ENCODE peak calls at places on chromosomes 13 and 19, in six cellular contexts. B is mesendoderm, J is neuronal stem cell, R is IMR-90, V is trophoblast cell, I is H1. X is an unnamed sample.

GRCh38 chr13:111937763-111938375 is 129.1 kb upstream of the SOX1 start:
- DNase-seq in B (no peak), J (no peak), I (peak), V (peak), R (no peak), X (peak)

GRCh38 chr13:37869756-37870488 is at the start of gene TRPC4:
- DNase-seq in B (peak), R (peak), V (peak), I (peak), J (peak), X (peak)

GRCh38 chr19:14117668-14118164 is at the start of gene PRKACA:
- DNase-seq in J (peak), V (peak), I (peak), B (peak), R (peak), X (peak)

GRCh38 chr13:51817717-51818116 is 13.8 kb upstream of the DHRS12 start:
- DNase-seq in I (no peak), J (no peak), B (no peak), R (no peak), V (no peak), X (no peak)

GRCh38 chr13:48738261-48738755 is 84.6 kb downstream of the CYSLTR2 start:
- DNase-seq in B (no peak), R (no peak), I (no peak), J (no peak), V (no peak), X (no peak)

GRCh38 chr13:46377554-46377953 is 9.5 kb downstream of the RUBCNL start:
- DNase-seq in V (no peak), I (no peak), R (no peak), J (no peak), B (no peak), X (no peak)

GRCh38 chr13:78657699-78658629 is 991 bp downstream of the OBI1 start:
- DNase-seq in V (peak), R (peak), I (no peak), B (peak), J (peak), X (peak)

GRCh38 chr13:71115301-71115700 is 751.7 kb downstream of the DACH1 start:
- DNase-seq in V (no peak), R (no peak), I (no peak), J (no peak), B (peak), X (no peak)

GRCh38 chr19:41398603-41399002 is 985 bp downstream of the BCKDHA start:
- DNase-seq in J (no peak), I (no peak), B (no peak), R (no peak), V (no peak), X (no peak)

GRCh38 chr19:10191347-10191746 is 3.4 kb downstream of the DNMT1 start:
- DNase-seq in J (no peak), B (no peak), I (no peak), R (peak), V (no peak), X (no peak)

GRCh38 chr19:4061178-4061682 is 5.5 kb downstream of the ZBTB7A start:
- DNase-seq in R (no peak), I (no peak), J (no peak), V (peak), B (no peak), X (no peak)

GRCh38 chr13:109859216-109859835 is 72.9 kb upstream of the IRS2 start:
- DNase-seq in V (peak), B (no peak), J (no peak), I (no peak), R (no peak), X (no peak)

GRCh38 chr13:67238277-67238859 is 8.2 kb upstream of the PCDH9 start:
- DNase-seq in B (peak), I (no peak), V (peak), R (peak), J (peak), X (peak)

GRCh38 chr13:39910041-39910440 is 254.6 kb downstream of the COG6 start:
- DNase-seq in B (peak), R (no peak), V (peak), I (no peak), J (no peak), X (no peak)

GRCh38 chr13:43111887-43112400 is 88.6 kb downstream of the DNAJC15 start:
- DNase-seq in R (no peak), V (no peak), I (no peak), B (no peak), J (no peak), X (no peak)

GRCh38 chr13:41268764-41269163 is 5.4 kb upstream of the MTRF1 start:
- DNase-seq in I (no peak), J (peak), B (peak), R (peak), V (no peak), X (peak)

GRCh38 chr19:32017341-32017948 is 328.0 kb upstream of the ZNF507 start:
- DNase-seq in R (no peak), V (no peak), J (no peak), B (no peak), I (no peak), X (no peak)

GRCh38 chr19:46441775-46442332 is 13.1 kb upstream of the PNMA8C start:
- DNase-seq in B (no peak), J (no peak), V (no peak), R (no peak), I (no peak), X (no peak)

GRCh38 chr13:39186205-39186880 is 148.1 kb downstream of the NHLRC3 start:
- DNase-seq in I (no peak), B (no peak), J (no peak), V (no peak), R (no peak), X (no peak)

GRCh38 chr19:40803857-40804782 is 5.1 kb downstream of the EGLN2 start:
- DNase-seq in J (no peak), I (no peak), B (peak), V (no peak), R (no peak), X (no peak)

GRCh38 chr19:49862411-49863253 is 4.7 kb downstream of the PNKP start:
- DNase-seq in I (peak), J (no peak), R (no peak), V (no peak), B (peak), X (peak)

GRCh38 chr13:30681489-30682242 is 53.7 kb upstream of the ALOX5AP start:
- DNase-seq in R (peak), V (no peak), J (no peak), I (no peak), B (no peak), X (peak)

GRCh38 chr19:10752913-10753285 is 35.0 kb downstream of the DNM2 start:
- DNase-seq in V (no peak), B (no peak), R (no peak), I (no peak), J (no peak), X (no peak)

GRCh38 chr19:6501740-6502648 is at the start of gene TUBB4A:
- DNase-seq in V (no peak), I (peak), J (no peak), B (no peak), R (no peak), X (no peak)

GRCh38 chr19:29629836-29630534 is 23.9 kb downstream of the POP4 start:
- DNase-seq in V (peak), I (no peak), B (no peak), R (no peak), J (no peak), X (no peak)

GRCh38 chr13:32669030-32669646 is 82.9 kb downstream of the PDS5B start:
- DNase-seq in J (peak), B (peak), V (peak), I (no peak), R (peak), X (peak)

GRCh38 chr19:21023901-21024300 is 3.4 kb downstream of the ZNF430 start:
- DNase-seq in J (no peak), R (peak), I (no peak), B (no peak), V (no peak), X (no peak)

GRCh38 chr13:28585557-28585956 is 73.4 kb upstream of the POMP start:
- DNase-seq in V (peak), R (no peak), I (no peak), B (no peak), J (no peak), X (peak)

GRCh38 chr13:49057176-49057575 is 81.5 kb downstream of the FNDC3A start:
- DNase-seq in B (no peak), V (no peak), I (no peak), R (no peak), J (no peak), X (no peak)

GRCh38 chr19:3497757-3498515 is 2.5 kb downstream of the DOHH start:
- DNase-seq in J (no peak), R (no peak), V (no peak), I (no peak), B (no peak), X (no peak)

GRCh38 chr19:41321600-41322270 is 11.8 kb downstream of the CCDC97 start:
- DNase-seq in J (peak), R (peak), I (peak), B (peak), V (peak), X (peak)

GRCh38 chr19:38329651-38330050 is 6.0 kb upstream of the CATSPERG start:
- DNase-seq in J (no peak), V (no peak), R (no peak), B (no peak), I (no peak), X (no peak)

GRCh38 chr19:40662925-40663711 is 27.3 kb downstream of the NUMBL start:
- DNase-seq in R (peak), B (peak), J (peak), V (peak), I (peak), X (peak)

GRCh38 chr13:39612023-39612637 is 9.1 kb upstream of the LHFPL6 start:
- DNase-seq in R (peak), V (peak), I (peak), B (peak), J (peak), X (peak)

DNA sequence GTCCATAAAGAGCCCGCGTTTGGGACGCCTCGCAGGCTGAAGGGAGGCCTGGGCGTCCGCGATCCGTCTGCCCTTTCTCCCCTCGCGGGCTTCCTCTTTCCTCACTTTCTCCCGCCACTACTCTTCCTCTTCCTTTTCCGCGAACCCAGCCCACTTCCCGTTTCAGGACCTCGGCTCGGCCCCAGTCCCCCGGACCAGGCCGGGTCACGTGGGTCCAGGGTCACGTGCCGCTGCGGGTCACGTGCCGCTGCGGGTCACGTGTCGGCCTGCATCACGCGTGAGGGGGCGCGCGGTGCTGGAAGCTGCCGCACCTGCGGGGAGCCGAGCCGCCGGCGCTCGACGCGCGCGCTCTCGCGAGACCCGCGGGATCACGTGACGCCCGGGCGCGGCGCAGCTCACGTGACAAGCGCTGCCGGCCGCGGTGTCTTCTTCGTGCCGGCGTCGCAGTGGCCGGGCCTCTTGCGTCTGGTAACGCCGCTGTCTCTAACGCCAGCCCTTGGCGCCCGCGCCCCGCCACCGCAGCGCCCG is at the start of gene LAMP1:
- DNase-seq in I (peak), R (peak), J (peak), V (peak), B (peak), X (peak)
- H4K8ac ChIP-seq in I (peak), R (peak), J (peak), V (peak), B (peak), X (peak)

GRCh38 chr19:45092747-45093678 is at the start of gene PPP1R37:
- DNase-seq in B (peak), V (peak), J (peak), R (peak), I (peak), X (peak)
- H2BK5ac ChIP-seq in B (peak), V (peak), J (peak), R (peak), I (peak), X (peak)

GRCh38 chr13:80131204-80131603 is 209.7 kb downstream of the SPRY2 start:
- DNase-seq in J (no peak), R (peak), I (no peak), B (peak), V (peak), X (peak)
- H3K4me3 ChIP-seq in J (no peak), R (peak), I (no peak), B (no peak), V (no peak), X (peak)

GRCh38 chr13:47592256-47592655 is 408.8 kb downstream of the SUCLA2 start:
- DNase-seq in V (no peak), J (no peak), B (no peak), I (no peak), R (no peak), X (no peak)
- H4K8ac ChIP-seq in V (no peak), J (no peak), B (no peak), I (no peak), R (no peak), X (no peak)

DNA sequence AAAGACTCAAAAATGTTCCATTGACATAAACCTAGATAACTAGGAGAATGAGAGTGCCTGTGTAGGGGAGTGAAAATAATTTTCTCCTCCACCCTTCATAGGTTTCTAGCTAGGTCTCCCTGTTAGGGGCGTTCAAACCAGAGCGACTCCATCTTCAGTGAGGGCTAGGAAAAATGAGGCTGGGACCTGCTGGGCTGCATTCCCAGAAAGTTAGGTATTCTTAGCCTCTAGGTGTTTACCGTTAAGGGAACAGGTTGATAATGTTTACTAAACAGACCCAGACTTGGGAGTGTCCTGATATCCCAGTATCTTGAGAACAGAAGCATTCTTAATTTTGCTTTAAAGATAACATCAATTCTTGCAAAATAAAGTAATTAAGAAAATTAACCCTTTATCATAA is 20.1 kb downstream of the PABPC3 start:
- DNase-seq in I (no peak), R (no peak), B (peak), J (no peak), V (peak), X (no peak)
- H2BK5ac ChIP-seq in I (no peak), R (no peak), B (no peak), J (no peak), V (no peak), X (no peak)

GRCh38 chr19:13051581-13052165 is 51.0 kb downstream of the LYL1 start:
- DNase-seq in R (peak), V (peak), B (peak), J (peak), I (peak), X (peak)
- H3K4me3 ChIP-seq in R (no peak), V (no peak), B (no peak), J (no peak), I (no peak), X (no peak)

GRCh38 chr19:18020212-18021067 is 12.5 kb downstream of the ARRDC2 start:
- DNase-seq in I (no peak), R (peak), V (no peak), J (no peak), B (no peak), X (peak)
- H4K8ac ChIP-seq in I (peak), R (peak), V (no peak), J (no peak), B (no peak), X (peak)

GRCh38 chr19:39481676-39482075 is 1.0 kb downstream of the TIMM50 start:
- DNase-seq in R (no peak), J (no peak), I (no peak), B (no peak), V (no peak), X (no peak)

GRCh38 chr19:39479916-39480315 is 722 bp upstream of the TIMM50 start:
- DNase-seq in J (no peak), I (no peak), V (peak), R (no peak), B (no peak), X (no peak)

GRCh38 chr19:39481229-39481545 is 549 bp downstream of the TIMM50 start:
- DNase-seq in I (no peak), J (no peak), B (no peak), R (no peak), V (no peak), X (peak)

GRCh38 chr19:39483141-39483540 is 2.5 kb downstream of the TIMM50 start:
- DNase-seq in I (no peak), B (no peak), V (no peak), J (no peak), R (no peak), X (no peak)

DNA sequence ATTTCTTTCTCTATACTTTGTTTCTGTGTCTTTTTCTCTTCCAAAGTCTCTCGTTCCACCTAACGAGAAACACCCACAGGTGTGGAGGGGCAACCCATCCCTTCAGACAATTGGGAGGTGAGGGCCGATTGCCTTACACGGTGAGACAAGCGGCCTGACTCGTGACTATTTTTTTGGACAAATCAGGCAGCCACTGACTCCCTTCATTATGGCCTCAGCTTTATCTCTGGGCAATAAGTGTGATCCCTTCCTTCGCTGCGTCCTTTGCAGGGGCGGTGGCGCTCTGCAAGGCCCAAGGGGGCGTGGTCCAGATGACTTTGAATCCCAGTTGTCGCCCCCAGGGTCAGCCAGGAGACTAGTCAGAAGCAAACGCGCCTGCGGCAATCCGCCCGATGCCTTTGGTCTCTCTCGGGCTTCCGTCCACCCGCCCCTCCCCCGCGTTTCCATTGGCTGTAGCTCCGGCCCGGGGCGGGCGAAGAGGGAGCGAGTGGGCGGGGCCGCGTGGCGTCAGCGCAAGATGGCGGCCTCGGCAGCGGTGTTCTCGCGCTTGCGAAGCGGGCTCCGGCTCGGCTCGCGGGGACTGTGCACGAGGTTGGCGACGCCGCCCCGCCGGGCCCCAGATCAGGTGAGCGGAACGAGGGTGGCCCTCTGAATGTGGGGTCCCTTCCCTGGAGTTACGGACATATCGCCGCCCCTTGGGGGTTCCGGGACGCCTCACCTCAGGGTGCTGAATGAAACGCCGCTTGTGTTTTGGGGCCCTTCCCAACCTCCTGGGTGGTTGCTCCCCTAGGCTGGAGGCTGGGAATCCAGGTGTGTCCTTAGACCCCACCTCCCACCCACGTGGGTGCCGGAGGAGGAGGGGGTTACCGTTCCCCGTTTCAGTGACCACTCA is at the start of gene TIMM50:
- DNase-seq in V (peak), J (peak), R (peak), B (peak), I (peak), X (peak)
- H2BK5ac ChIP-seq in V (peak), J (peak), R (peak), B (peak), I (peak), X (peak)

GRCh38 chr19:12847159-12848139 is 9.1 kb downstream of the MAST1 start:
- DNase-seq in I (peak), J (peak), V (peak), B (peak), R (peak), X (peak)
- H3K4me3 ChIP-seq in I (no peak), J (peak), V (no peak), B (no peak), R (peak), X (no peak)

GRCh38 chr13:26977541-26977940 is 194.1 kb downstream of the USP12 start:
- DNase-seq in I (no peak), B (no peak), J (no peak), V (no peak), R (peak), X (peak)

GRCh38 chr13:26971990-26972888 is 199.4 kb downstream of the USP12 start:
- DNase-seq in J (peak), B (peak), R (peak), I (peak), V (peak), X (peak)

GRCh38 chr13:26973946-26974345 is 197.7 kb downstream of the USP12 start:
- DNase-seq in R (no peak), V (no peak), B (peak), I (no peak), J (no peak), X (no peak)

GRCh38 chr13:26976336-26976735 is 195.3 kb downstream of the USP12 start:
- DNase-seq in J (no peak), I (no peak), V (no peak), R (no peak), B (no peak), X (no peak)

GRCh38 chr13:26973281-26973680 is 198.3 kb downstream of the USP12 start:
- DNase-seq in I (no peak), B (no peak), R (no peak), J (no peak), V (no peak), X (no peak)
- H4K8ac ChIP-seq in I (no peak), B (no peak), R (no peak), J (peak), V (no peak), X (peak)

X was measured in mesenchymal stem cell.